ENCODE peak calls at places on chromosomes 12 and 14, in four cellular contexts. I is HuH-7; L is CD4-positive, alpha-beta T cell; C is GM10248. Q is an unnamed sample.
A peak's percentile ranks its signal among the peaks of the same experiment; 100 is the strongest.

GRCh38 chr12:65327207-65328076 is 49.0 kb downstream of the MSRB3 start:
- DNase-seq in I (no peak), L (no peak), C (no peak), Q (no peak)

GRCh38 chr14:68216072-68216471 is 396.5 kb downstream of the RAD51B start:
- DNase-seq in I (no peak), L (no peak), C (no peak), Q (no peak)

GRCh38 chr14:37587881-37588666 is 7.0 kb downstream of the FOXA1 start:
- DNase-seq in I (no peak), L (no peak), C (no peak), Q (no peak)

GRCh38 chr12:101946233-101946611 is 68.8 kb downstream of the DRAM1 start:
- DNase-seq in I (no peak), L (no peak), C (no peak), Q (no peak)

GRCh38 chr14:54675236-54676125 is 108.6 kb downstream of the SAMD4A start:
- DNase-seq in I (no peak), L (no peak), C (no peak), Q (no peak)

GRCh38 chr14:23362200-23362599 is 2.8 kb downstream of the EFS start:
- DNase-seq in I (peak; percentile 46), L (no peak), C (no peak), Q (no peak)

GRCh38 chr14:35687335-35687939 is 121.7 kb downstream of the RALGAPA1 start:
- DNase-seq in I (peak; percentile 6), L (peak; percentile 1), C (peak; percentile 27), Q (peak; percentile 20)

GRCh38 chr12:31833541-31833840 is 104.7 kb upstream of the AMN1 start:
- DNase-seq in I (no peak), L (no peak), C (no peak), Q (no peak)

GRCh38 chr12:86543716-86544115 is 287.5 kb upstream of the MGAT4C start:
- DNase-seq in I (no peak), L (no peak), C (no peak), Q (no peak)

GRCh38 chr12:62983594-62983993 is 48.6 kb upstream of the PPM1H start:
- DNase-seq in I (no peak), L (no peak), C (no peak), Q (no peak)

GRCh38 chr14:96086032-96086431 is 46.9 kb downstream of the C14orf132 start:
- DNase-seq in I (no peak), L (no peak), C (no peak), Q (no peak)

GRCh38 chr12:71190822-71191221 is 33.0 kb upstream of the TSPAN8 start:
- DNase-seq in I (no peak), L (no peak), C (no peak), Q (no peak)

GRCh38 chr12:130916251-130916911 is 37.3 kb upstream of the ADGRD1 start:
- DNase-seq in I (peak; percentile 58), L (no peak), C (peak; percentile 75), Q (peak; percentile 57)

GRCh38 chr12:10184261-10184843 is 5.5 kb downstream of the TMEM52B start:
- DNase-seq in I (no peak), L (no peak), C (no peak), Q (no peak)

GRCh38 chr14:77541905-77542304 is 43.3 kb upstream of the ISM2 start:
- DNase-seq in I (no peak), L (no peak), C (no peak), Q (no peak)

GRCh38 chr12:89354630-89354931 is 2.3 kb upstream of the DUSP6 start:
- DNase-seq in I (no peak), L (no peak), C (peak; percentile 25), Q (no peak)

GRCh38 chr12:18382486-18382885 is 121.2 kb downstream of the PIK3C2G start:
- DNase-seq in I (no peak), L (no peak), C (no peak), Q (no peak)

GRCh38 chr12:47223848-47224213 is 144.1 kb upstream of the AMIGO2 start:
- DNase-seq in I (no peak), L (no peak), C (no peak), Q (no peak)

GRCh38 chr14:55514819-55515470 is 65.1 kb upstream of the KTN1 start:
- DNase-seq in I (no peak), L (no peak), C (no peak), Q (no peak)

GRCh38 chr12:130622803-130623202 is 93.3 kb downstream of the RIMBP2 start:
- DNase-seq in I (no peak), L (no peak), C (no peak), Q (no peak)

GRCh38 chr12:14471497-14471896 is 96.2 kb downstream of the PLBD1 start:
- DNase-seq in I (no peak), L (no peak), C (no peak), Q (no peak)

GRCh38 chr12:12874014-12874413 is 17.3 kb upstream of the GPRC5A start:
- DNase-seq in I (no peak), L (no peak), C (no peak), Q (no peak)

GRCh38 chr14:63454863-63455622 is 88.1 kb downstream of the PPP2R5E start:
- DNase-seq in I (no peak), L (no peak), C (no peak), Q (no peak)

GRCh38 chr12:20390846-20391245 is 22.5 kb downstream of the PDE3A start:
- DNase-seq in I (no peak), L (no peak), C (no peak), Q (no peak)

GRCh38 chr12:76014007-76014406 is 17.6 kb downstream of the PHLDA1 start:
- DNase-seq in I (no peak), L (no peak), C (no peak), Q (no peak)

GRCh38 chr14:72710212-72710611 is 183.7 kb downstream of the DPF3 start:
- DNase-seq in I (no peak), L (no peak), C (no peak), Q (no peak)

GRCh38 chr14:77195766-77196165 is 14.2 kb downstream of the TMEM63C start:
- DNase-seq in I (no peak), L (no peak), C (no peak), Q (no peak)

GRCh38 chr14:61102549-61103466 is 121.8 kb downstream of the SLC38A6 start:
- DNase-seq in I (peak; percentile 65), L (no peak), C (no peak), Q (no peak)

Q was measured in K562.